ENCODE peak calls at places on chromosomes 13 and 19, in ten cellular contexts. One of them, this sample, is unnamed.
A peak's percentile ranks its signal among the peaks of the same experiment; 100 is the strongest.

GRCh38 chr19:45528149-45528743 is 21.0 kb downstream of the VASP start:
- DNase-seq in HFFc6: no peak
- DNase-seq in renal cortical epithelial cell: peak; percentile 43
- DNase-seq in germinal center: no peak
- DNase-seq in WERI-Rb-1: peak; percentile 45
- DNase-seq in mucosa of descending colon: peak; percentile 53
- DNase-seq in endothelial cell: peak; percentile 22
- DNase-seq in stomach: no peak
- DNase-seq in GM04503: no peak
- DNase-seq in activated CD4-positive, CD25-positive, alpha-beta regulatory T cell treated with anti-CD3 and anti-CD28 coated beads, Interleukin-2, amount 50 U/mL, for 16 hours: no peak
- DNase-seq in this sample: peak; percentile 84

GRCh38 chr13:23870356-23871146 is 18.6 kb downstream of the MIPEP start:
- DNase-seq in stomach: no peak
- DNase-seq in WERI-Rb-1: peak; percentile 61
- DNase-seq in activated CD4-positive, CD25-positive, alpha-beta regulatory T cell treated with anti-CD3 and anti-CD28 coated beads, Interleukin-2, amount 50 U/mL, for 16 hours: no peak
- DNase-seq in HFFc6: no peak
- DNase-seq in GM04503: no peak
- DNase-seq in germinal center: no peak
- DNase-seq in endothelial cell: no peak
- DNase-seq in mucosa of descending colon: no peak
- DNase-seq in renal cortical epithelial cell: no peak
- DNase-seq in this sample: no peak

GRCh38 chr13:113602291-113602970 is 17.9 kb downstream of the TFDP1 start:
- DNase-seq in endothelial cell: no peak
- DNase-seq in germinal center: no peak
- DNase-seq in renal cortical epithelial cell: no peak
- DNase-seq in stomach: no peak
- DNase-seq in mucosa of descending colon: peak; percentile 3
- DNase-seq in HFFc6: no peak
- DNase-seq in activated CD4-positive, CD25-positive, alpha-beta regulatory T cell treated with anti-CD3 and anti-CD28 coated beads, Interleukin-2, amount 50 U/mL, for 16 hours: no peak
- DNase-seq in GM04503: no peak
- DNase-seq in WERI-Rb-1: no peak
- DNase-seq in this sample: no peak

GRCh38 chr19:862529-863304 is 3.3 kb downstream of the CFD start:
- DNase-seq in activated CD4-positive, CD25-positive, alpha-beta regulatory T cell treated with anti-CD3 and anti-CD28 coated beads, Interleukin-2, amount 50 U/mL, for 16 hours: peak; percentile 56
- DNase-seq in endothelial cell: peak; percentile 56
- DNase-seq in mucosa of descending colon: peak; percentile 85
- DNase-seq in WERI-Rb-1: peak; percentile 46
- DNase-seq in HFFc6: peak; percentile 9
- DNase-seq in stomach: peak; percentile 61
- DNase-seq in GM04503: no peak
- DNase-seq in germinal center: peak; percentile 84
- DNase-seq in renal cortical epithelial cell: no peak
- DNase-seq in this sample: peak; percentile 43

GRCh38 chr19:13291913-13292312 is 141.7 kb downstream of the IER2 start:
- DNase-seq in germinal center: no peak
- DNase-seq in activated CD4-positive, CD25-positive, alpha-beta regulatory T cell treated with anti-CD3 and anti-CD28 coated beads, Interleukin-2, amount 50 U/mL, for 16 hours: no peak
- DNase-seq in renal cortical epithelial cell: no peak
- DNase-seq in endothelial cell: no peak
- DNase-seq in mucosa of descending colon: no peak
- DNase-seq in stomach: no peak
- DNase-seq in WERI-Rb-1: no peak
- DNase-seq in HFFc6: no peak
- DNase-seq in GM04503: no peak
- DNase-seq in this sample: no peak

GRCh38 chr13:76016799-76017198 is 380.7 kb downstream of the LMO7 start:
- DNase-seq in GM04503: no peak
- DNase-seq in activated CD4-positive, CD25-positive, alpha-beta regulatory T cell treated with anti-CD3 and anti-CD28 coated beads, Interleukin-2, amount 50 U/mL, for 16 hours: no peak
- DNase-seq in WERI-Rb-1: peak; percentile 27
- DNase-seq in stomach: no peak
- DNase-seq in renal cortical epithelial cell: peak; percentile 47
- DNase-seq in HFFc6: no peak
- DNase-seq in germinal center: peak; percentile 1
- DNase-seq in endothelial cell: peak; percentile 51
- DNase-seq in mucosa of descending colon: no peak
- DNase-seq in this sample: peak; percentile 45

GRCh38 chr13:99226493-99226892 is 25.8 kb downstream of the UBAC2 start:
- DNase-seq in germinal center: no peak
- DNase-seq in GM04503: no peak
- DNase-seq in stomach: no peak
- DNase-seq in activated CD4-positive, CD25-positive, alpha-beta regulatory T cell treated with anti-CD3 and anti-CD28 coated beads, Interleukin-2, amount 50 U/mL, for 16 hours: no peak
- DNase-seq in WERI-Rb-1: no peak
- DNase-seq in endothelial cell: no peak
- DNase-seq in renal cortical epithelial cell: no peak
- DNase-seq in mucosa of descending colon: no peak
- DNase-seq in HFFc6: no peak
- DNase-seq in this sample: no peak

GRCh38 chr13:94620286-94620896 is 18.7 kb downstream of the GPR180 start:
- DNase-seq in endothelial cell: peak; percentile 26
- DNase-seq in germinal center: peak; percentile 29
- DNase-seq in renal cortical epithelial cell: peak; percentile 33
- DNase-seq in HFFc6: peak; percentile 18
- DNase-seq in mucosa of descending colon: peak; percentile 30
- DNase-seq in WERI-Rb-1: peak; percentile 73
- DNase-seq in activated CD4-positive, CD25-positive, alpha-beta regulatory T cell treated with anti-CD3 and anti-CD28 coated beads, Interleukin-2, amount 50 U/mL, for 16 hours: no peak
- DNase-seq in GM04503: no peak
- DNase-seq in stomach: no peak
- DNase-seq in this sample: peak; percentile 49

GRCh38 chr13:114054269-114054668 is 78.2 kb downstream of the RASA3 start:
- DNase-seq in HFFc6: no peak
- DNase-seq in mucosa of descending colon: no peak
- DNase-seq in endothelial cell: no peak
- DNase-seq in stomach: no peak
- DNase-seq in WERI-Rb-1: no peak
- DNase-seq in renal cortical epithelial cell: no peak
- DNase-seq in germinal center: no peak
- DNase-seq in activated CD4-positive, CD25-positive, alpha-beta regulatory T cell treated with anti-CD3 and anti-CD28 coated beads, Interleukin-2, amount 50 U/mL, for 16 hours: no peak
- DNase-seq in GM04503: no peak
- DNase-seq in this sample: no peak

GRCh38 chr13:63297162-63297561 is 1881.5 kb upstream of the PCDH20 start:
- DNase-seq in endothelial cell: no peak
- DNase-seq in WERI-Rb-1: no peak
- DNase-seq in germinal center: no peak
- DNase-seq in renal cortical epithelial cell: no peak
- DNase-seq in stomach: no peak
- DNase-seq in HFFc6: no peak
- DNase-seq in mucosa of descending colon: no peak
- DNase-seq in activated CD4-positive, CD25-positive, alpha-beta regulatory T cell treated with anti-CD3 and anti-CD28 coated beads, Interleukin-2, amount 50 U/mL, for 16 hours: no peak
- DNase-seq in GM04503: no peak
- DNase-seq in this sample: no peak

GRCh38 chr13:110520431-110521295 is 40.9 kb downstream of the RAB20 start:
- DNase-seq in endothelial cell: no peak
- DNase-seq in renal cortical epithelial cell: peak; percentile 79
- DNase-seq in germinal center: no peak
- DNase-seq in GM04503: peak; percentile 61
- DNase-seq in WERI-Rb-1: no peak
- DNase-seq in HFFc6: no peak
- DNase-seq in stomach: peak; percentile 68
- DNase-seq in mucosa of descending colon: peak; percentile 87
- DNase-seq in activated CD4-positive, CD25-positive, alpha-beta regulatory T cell treated with anti-CD3 and anti-CD28 coated beads, Interleukin-2, amount 50 U/mL, for 16 hours: no peak
- DNase-seq in this sample: peak; percentile 41

GRCh38 chr13:52776726-52777125 is 37.1 kb upstream of the CNMD start:
- DNase-seq in endothelial cell: no peak
- DNase-seq in activated CD4-positive, CD25-positive, alpha-beta regulatory T cell treated with anti-CD3 and anti-CD28 coated beads, Interleukin-2, amount 50 U/mL, for 16 hours: no peak
- DNase-seq in stomach: no peak
- DNase-seq in germinal center: no peak
- DNase-seq in WERI-Rb-1: no peak
- DNase-seq in HFFc6: no peak
- DNase-seq in mucosa of descending colon: no peak
- DNase-seq in renal cortical epithelial cell: no peak
- DNase-seq in GM04503: no peak
- DNase-seq in this sample: no peak

GRCh38 chr19:38663957-38664502 is 16.6 kb downstream of the ACTN4 start:
- DNase-seq in stomach: no peak
- DNase-seq in germinal center: no peak
- DNase-seq in GM04503: no peak
- DNase-seq in renal cortical epithelial cell: no peak
- DNase-seq in endothelial cell: no peak
- DNase-seq in HFFc6: no peak
- DNase-seq in WERI-Rb-1: no peak
- DNase-seq in mucosa of descending colon: peak; percentile 52
- DNase-seq in activated CD4-positive, CD25-positive, alpha-beta regulatory T cell treated with anti-CD3 and anti-CD28 coated beads, Interleukin-2, amount 50 U/mL, for 16 hours: no peak
- DNase-seq in this sample: no peak

GRCh38 chr19:32200312-32201038 is 144.9 kb upstream of the ZNF507 start:
- DNase-seq in stomach: no peak
- DNase-seq in renal cortical epithelial cell: no peak
- DNase-seq in germinal center: no peak
- DNase-seq in activated CD4-positive, CD25-positive, alpha-beta regulatory T cell treated with anti-CD3 and anti-CD28 coated beads, Interleukin-2, amount 50 U/mL, for 16 hours: no peak
- DNase-seq in HFFc6: no peak
- DNase-seq in WERI-Rb-1: no peak
- DNase-seq in mucosa of descending colon: no peak
- DNase-seq in endothelial cell: no peak
- DNase-seq in GM04503: no peak
- DNase-seq in this sample: no peak

GRCh38 chr19:30848626-30849322 is 476.6 kb downstream of the ZNF536 start:
- DNase-seq in mucosa of descending colon: no peak
- DNase-seq in germinal center: no peak
- DNase-seq in GM04503: no peak
- DNase-seq in renal cortical epithelial cell: no peak
- DNase-seq in activated CD4-positive, CD25-positive, alpha-beta regulatory T cell treated with anti-CD3 and anti-CD28 coated beads, Interleukin-2, amount 50 U/mL, for 16 hours: no peak
- DNase-seq in HFFc6: no peak
- DNase-seq in stomach: no peak
- DNase-seq in WERI-Rb-1: no peak
- DNase-seq in endothelial cell: no peak
- DNase-seq in this sample: no peak

GRCh38 chr19:2827840-2828489 is 8.3 kb downstream of the ZNF554 start:
- DNase-seq in endothelial cell: no peak
- DNase-seq in germinal center: no peak
- DNase-seq in stomach: no peak
- DNase-seq in GM04503: no peak
- DNase-seq in activated CD4-positive, CD25-positive, alpha-beta regulatory T cell treated with anti-CD3 and anti-CD28 coated beads, Interleukin-2, amount 50 U/mL, for 16 hours: no peak
- DNase-seq in WERI-Rb-1: no peak
- DNase-seq in renal cortical epithelial cell: no peak
- DNase-seq in mucosa of descending colon: no peak
- DNase-seq in HFFc6: no peak
- DNase-seq in this sample: no peak

GRCh38 chr13:101640797-101641400 is 188.4 kb downstream of the ITGBL1 start:
- DNase-seq in HFFc6: peak; percentile 90
- DNase-seq in mucosa of descending colon: no peak
- DNase-seq in activated CD4-positive, CD25-positive, alpha-beta regulatory T cell treated with anti-CD3 and anti-CD28 coated beads, Interleukin-2, amount 50 U/mL, for 16 hours: no peak
- DNase-seq in WERI-Rb-1: no peak
- DNase-seq in stomach: no peak
- DNase-seq in germinal center: no peak
- DNase-seq in endothelial cell: no peak
- DNase-seq in GM04503: peak; percentile 58
- DNase-seq in renal cortical epithelial cell: peak; percentile 97
- DNase-seq in this sample: peak; percentile 89

GRCh38 chr19:1675633-1676350 is 23.4 kb upstream of the TCF3 start:
- DNase-seq in renal cortical epithelial cell: no peak
- DNase-seq in HFFc6: no peak
- DNase-seq in WERI-Rb-1: peak; percentile 58
- DNase-seq in germinal center: no peak
- DNase-seq in GM04503: no peak
- DNase-seq in stomach: peak; percentile 60
- DNase-seq in activated CD4-positive, CD25-positive, alpha-beta regulatory T cell treated with anti-CD3 and anti-CD28 coated beads, Interleukin-2, amount 50 U/mL, for 16 hours: no peak
- DNase-seq in mucosa of descending colon: no peak
- DNase-seq in endothelial cell: no peak
- DNase-seq in this sample: no peak

GRCh38 chr13:20303636-20304035 is 71.5 kb upstream of the GJB6 start:
- DNase-seq in GM04503: peak; percentile 7
- DNase-seq in endothelial cell: no peak
- DNase-seq in WERI-Rb-1: no peak
- DNase-seq in renal cortical epithelial cell: no peak
- DNase-seq in stomach: no peak
- DNase-seq in mucosa of descending colon: no peak
- DNase-seq in HFFc6: no peak
- DNase-seq in activated CD4-positive, CD25-positive, alpha-beta regulatory T cell treated with anti-CD3 and anti-CD28 coated beads, Interleukin-2, amount 50 U/mL, for 16 hours: no peak
- DNase-seq in germinal center: no peak
- DNase-seq in this sample: no peak

GRCh38 chr19:14183741-14184395 is 22.1 kb downstream of the ADGRL1 start:
- DNase-seq in germinal center: no peak
- DNase-seq in WERI-Rb-1: no peak
- DNase-seq in mucosa of descending colon: no peak
- DNase-seq in GM04503: no peak
- DNase-seq in stomach: no peak
- DNase-seq in endothelial cell: no peak
- DNase-seq in renal cortical epithelial cell: no peak
- DNase-seq in HFFc6: no peak
- DNase-seq in activated CD4-positive, CD25-positive, alpha-beta regulatory T cell treated with anti-CD3 and anti-CD28 coated beads, Interleukin-2, amount 50 U/mL, for 16 hours: no peak
- DNase-seq in this sample: no peak

GRCh38 chr13:63124863-63125262 is 1709.2 kb upstream of the PCDH20 start:
- DNase-seq in activated CD4-positive, CD25-positive, alpha-beta regulatory T cell treated with anti-CD3 and anti-CD28 coated beads, Interleukin-2, amount 50 U/mL, for 16 hours: no peak
- DNase-seq in germinal center: no peak
- DNase-seq in HFFc6: peak; percentile 2
- DNase-seq in endothelial cell: no peak
- DNase-seq in WERI-Rb-1: no peak
- DNase-seq in stomach: no peak
- DNase-seq in renal cortical epithelial cell: peak; percentile 25
- DNase-seq in GM04503: no peak
- DNase-seq in mucosa of descending colon: no peak
- DNase-seq in this sample: peak; percentile 40

GRCh38 chr13:110228936-110229904 is 77.7 kb downstream of the COL4A1 start:
- DNase-seq in renal cortical epithelial cell: no peak
- DNase-seq in mucosa of descending colon: no peak
- DNase-seq in endothelial cell: no peak
- DNase-seq in GM04503: no peak
- DNase-seq in germinal center: no peak
- DNase-seq in stomach: no peak
- DNase-seq in WERI-Rb-1: no peak
- DNase-seq in activated CD4-positive, CD25-positive, alpha-beta regulatory T cell treated with anti-CD3 and anti-CD28 coated beads, Interleukin-2, amount 50 U/mL, for 16 hours: no peak
- DNase-seq in HFFc6: no peak
- DNase-seq in this sample: no peak

GRCh38 chr13:37413161-37413560 is 185.4 kb downstream of the POSTN start:
- DNase-seq in activated CD4-positive, CD25-positive, alpha-beta regulatory T cell treated with anti-CD3 and anti-CD28 coated beads, Interleukin-2, amount 50 U/mL, for 16 hours: no peak
- DNase-seq in GM04503: no peak
- DNase-seq in renal cortical epithelial cell: no peak
- DNase-seq in stomach: no peak
- DNase-seq in germinal center: no peak
- DNase-seq in mucosa of descending colon: no peak
- DNase-seq in HFFc6: no peak
- DNase-seq in endothelial cell: no peak
- DNase-seq in WERI-Rb-1: no peak
- DNase-seq in this sample: no peak

GRCh38 chr19:54644056-54644455 is 13.8 kb downstream of the LILRB1 start:
- DNase-seq in WERI-Rb-1: no peak
- DNase-seq in mucosa of descending colon: no peak
- DNase-seq in renal cortical epithelial cell: no peak
- DNase-seq in HFFc6: no peak
- DNase-seq in stomach: peak; percentile 23
- DNase-seq in GM04503: no peak
- DNase-seq in germinal center: no peak
- DNase-seq in endothelial cell: no peak
- DNase-seq in activated CD4-positive, CD25-positive, alpha-beta regulatory T cell treated with anti-CD3 and anti-CD28 coated beads, Interleukin-2, amount 50 U/mL, for 16 hours: no peak
- DNase-seq in this sample: no peak

GRCh38 chr19:16036941-16037340 is 39.4 kb upstream of the TPM4 start:
- DNase-seq in activated CD4-positive, CD25-positive, alpha-beta regulatory T cell treated with anti-CD3 and anti-CD28 coated beads, Interleukin-2, amount 50 U/mL, for 16 hours: no peak
- DNase-seq in stomach: no peak
- DNase-seq in mucosa of descending colon: no peak
- DNase-seq in renal cortical epithelial cell: no peak
- DNase-seq in GM04503: no peak
- DNase-seq in WERI-Rb-1: no peak
- DNase-seq in germinal center: no peak
- DNase-seq in endothelial cell: no peak
- DNase-seq in HFFc6: no peak
- DNase-seq in this sample: no peak

GRCh38 chr19:11138659-11139526 is 16.7 kb downstream of the SPC24 start:
- DNase-seq in HFFc6: peak; percentile 87
- DNase-seq in mucosa of descending colon: peak; percentile 64
- DNase-seq in germinal center: no peak
- DNase-seq in GM04503: peak; percentile 76
- DNase-seq in WERI-Rb-1: peak; percentile 78
- DNase-seq in endothelial cell: peak; percentile 47
- DNase-seq in stomach: peak; percentile 68
- DNase-seq in renal cortical epithelial cell: peak; percentile 62
- DNase-seq in activated CD4-positive, CD25-positive, alpha-beta regulatory T cell treated with anti-CD3 and anti-CD28 coated beads, Interleukin-2, amount 50 U/mL, for 16 hours: no peak
- DNase-seq in this sample: peak; percentile 84

GRCh38 chr19:49581007-49581508 is at the start of gene PRRG2:
- DNase-seq in renal cortical epithelial cell: no peak
- DNase-seq in endothelial cell: no peak
- DNase-seq in GM04503: no peak
- DNase-seq in stomach: peak; percentile 73
- DNase-seq in activated CD4-positive, CD25-positive, alpha-beta regulatory T cell treated with anti-CD3 and anti-CD28 coated beads, Interleukin-2, amount 50 U/mL, for 16 hours: no peak
- DNase-seq in WERI-Rb-1: no peak
- DNase-seq in germinal center: no peak
- DNase-seq in HFFc6: no peak
- DNase-seq in mucosa of descending colon: peak; percentile 72
- DNase-seq in this sample: peak; percentile 42

GRCh38 chr13:40181203-40181845 is 485.1 kb downstream of the FOXO1 start:
- DNase-seq in renal cortical epithelial cell: peak; percentile 70
- DNase-seq in endothelial cell: no peak
- DNase-seq in germinal center: no peak
- DNase-seq in WERI-Rb-1: no peak
- DNase-seq in GM04503: no peak
- DNase-seq in mucosa of descending colon: no peak
- DNase-seq in activated CD4-positive, CD25-positive, alpha-beta regulatory T cell treated with anti-CD3 and anti-CD28 coated beads, Interleukin-2, amount 50 U/mL, for 16 hours: no peak
- DNase-seq in stomach: no peak
- DNase-seq in HFFc6: no peak
- DNase-seq in this sample: peak; percentile 33

This sample was measured in kidney tubule cell.